ENCODE peak calls at places on chromosomes 1 and 21, in six cellular contexts. Q is activated B cell treated with CpG ODN at 0.5 μM for 24 hours, R is HFF-Myc, S is colonic mucosa, Z is suprapubic skin, H is upper lobe of right lung. X is an unnamed sample.

GRCh38 chr1:242477944-242478343 is 46.6 kb downstream of the PLD5 start:
- DNase-seq in R (no peak), H (no peak), Q (no peak), S (no peak), Z (no peak), X (no peak)

GRCh38 chr1:232282541-232282940 is 347.4 kb downstream of the SIPA1L2 start:
- DNase-seq in S (no peak), H (no peak), Q (no peak), R (no peak), Z (no peak), X (no peak)

GRCh38 chr1:176670853-176671252 is 207.9 kb downstream of the PAPPA2 start:
- DNase-seq in H (no peak), Q (no peak), S (no peak), R (no peak), Z (no peak), X (no peak)

GRCh38 chr1:62727656-62728396 is 39.6 kb upstream of the DOCK7 start:
- DNase-seq in Z (no peak), S (no peak), H (no peak), Q (no peak), R (no peak), X (no peak)

GRCh38 chr1:1347663-1348419 is 1.4 kb downstream of the DVL1 start:
- DNase-seq in S (peak; percentile 85), H (peak; percentile 81), Q (no peak), Z (no peak), R (no peak), X (peak; percentile 54)

GRCh38 chr1:163013826-163014600 is 55.1 kb upstream of the RGS4 start:
- DNase-seq in R (no peak), Q (no peak), S (no peak), H (no peak), Z (no peak), X (peak; percentile 52)

GRCh38 chr1:239457491-239458488 is 71.4 kb downstream of the CHRM3 start:
- DNase-seq in Q (no peak), H (no peak), R (no peak), S (no peak), Z (no peak), X (no peak)

GRCh38 chr1:192474080-192474683 is 101.4 kb upstream of the RGS1 start:
- DNase-seq in H (no peak), Z (no peak), R (no peak), Q (no peak), S (no peak), X (peak; percentile 30)

GRCh38 chr1:214976665-214977064 is 105.9 kb upstream of the KCNK2 start:
- DNase-seq in Q (no peak), Z (no peak), H (no peak), S (no peak), R (no peak), X (no peak)

GRCh38 chr1:116769561-116769977 is 15.3 kb downstream of the CD2 start:
- DNase-seq in S (no peak), R (no peak), H (no peak), Q (no peak), Z (no peak), X (no peak)

GRCh38 chr1:186806477-186806876 is 22.3 kb upstream of the PLA2G4A start:
- DNase-seq in H (no peak), Z (no peak), R (peak; percentile 19), S (no peak), Q (no peak), X (peak; percentile 70)

GRCh38 chr1:198577444-198577843 is 37.0 kb upstream of the ATP6V1G3 start:
- DNase-seq in S (no peak), H (no peak), R (peak; percentile 44), Q (no peak), Z (no peak), X (no peak)

GRCh38 chr1:172167801-172168596 is 252.5 kb upstream of the C1orf105 start:
- DNase-seq in S (no peak), Z (no peak), R (no peak), Q (no peak), H (no peak), X (peak; percentile 62)

GRCh38 chr1:202151045-202151444 is 6.5 kb upstream of the ARL8A start:
- DNase-seq in R (no peak), Z (no peak), Q (no peak), S (no peak), H (no peak), X (no peak)

GRCh38 chr1:172704003-172704402 is 45.1 kb downstream of the FASLG start:
- DNase-seq in Z (no peak), H (no peak), Q (no peak), R (no peak), S (no peak), X (no peak)

GRCh38 chr1:37932759-37933158 is 14.1 kb downstream of the INPP5B start:
- DNase-seq in R (no peak), H (no peak), Q (no peak), Z (no peak), S (no peak), X (no peak)

GRCh38 chr1:76121850-76122249 is 47.3 kb downstream of the ST6GALNAC3 start:
- DNase-seq in S (no peak), Q (no peak), R (no peak), Z (no peak), H (no peak), X (no peak)

GRCh38 chr1:152770411-152770810 is 4.5 kb upstream of the LCE1F start:
- DNase-seq in H (no peak), S (no peak), R (no peak), Z (no peak), Q (no peak), X (no peak)

GRCh38 chr1:170162385-170163226 is 16.8 kb downstream of the NTMT2 start:
- DNase-seq in S (no peak), Z (peak; percentile 58), H (no peak), R (peak; percentile 59), Q (no peak), X (no peak)

GRCh38 chr1:232553809-232554208 is 76.1 kb downstream of the SIPA1L2 start:
- DNase-seq in H (no peak), Z (no peak), Q (no peak), S (no peak), R (no peak), X (no peak)

GRCh38 chr1:173413271-173413707 is 63.8 kb upstream of the PRDX6 start:
- DNase-seq in Q (no peak), Z (no peak), S (no peak), R (no peak), H (no peak), X (no peak)

GRCh38 chr1:153771841-153772593 is 3.2 kb upstream of the SLC27A3 start:
- DNase-seq in R (no peak), Z (no peak), Q (no peak), H (no peak), S (no peak), X (no peak)
- TF ChIP-seq CTCF in R (peak; percentile 45), Z (no peak), Q (no peak), H (peak; percentile 41), S (no peak), X (peak; percentile 49)

DNA sequence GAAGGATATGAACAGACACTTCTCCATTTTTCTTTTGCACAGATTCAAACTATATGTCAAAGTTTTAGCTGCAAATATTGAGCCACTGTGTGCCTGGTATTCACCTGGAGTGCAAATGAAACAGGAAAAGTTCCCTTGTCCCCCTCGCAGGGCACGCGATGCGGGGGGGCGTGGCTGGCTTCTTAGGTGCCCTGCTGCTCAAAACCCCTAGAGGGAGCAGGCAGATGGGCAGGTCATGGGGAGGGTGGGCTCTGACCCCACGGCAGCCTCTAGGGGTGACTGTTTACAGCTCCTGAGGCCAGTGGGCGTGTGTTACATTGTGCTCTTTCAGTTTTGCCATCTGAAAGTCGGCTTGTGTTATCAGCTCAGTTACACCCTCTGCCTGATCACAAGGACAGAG is 931.2 kb upstream of the B3GALT2 start:
- DNase-seq in H (no peak), R (no peak), Q (no peak), S (no peak), Z (no peak), X (no peak)
- TF ChIP-seq CTCF in H (no peak), R (peak; percentile 4), Q (no peak), S (no peak), Z (no peak), X (no peak)

GRCh38 chr1:245520611-245521010 is 365.8 kb downstream of the KIF26B start:
- DNase-seq in Z (no peak), R (no peak), S (no peak), Q (no peak), H (no peak), X (no peak)

GRCh38 chr1:245512181-245512888 is 357.6 kb downstream of the KIF26B start:
- DNase-seq in H (no peak), Q (no peak), R (no peak), Z (no peak), S (no peak), X (no peak)

GRCh38 chr1:245512980-245513578 is 358.3 kb downstream of the KIF26B start:
- DNase-seq in H (no peak), Q (no peak), Z (no peak), S (no peak), R (no peak), X (no peak)

DNA sequence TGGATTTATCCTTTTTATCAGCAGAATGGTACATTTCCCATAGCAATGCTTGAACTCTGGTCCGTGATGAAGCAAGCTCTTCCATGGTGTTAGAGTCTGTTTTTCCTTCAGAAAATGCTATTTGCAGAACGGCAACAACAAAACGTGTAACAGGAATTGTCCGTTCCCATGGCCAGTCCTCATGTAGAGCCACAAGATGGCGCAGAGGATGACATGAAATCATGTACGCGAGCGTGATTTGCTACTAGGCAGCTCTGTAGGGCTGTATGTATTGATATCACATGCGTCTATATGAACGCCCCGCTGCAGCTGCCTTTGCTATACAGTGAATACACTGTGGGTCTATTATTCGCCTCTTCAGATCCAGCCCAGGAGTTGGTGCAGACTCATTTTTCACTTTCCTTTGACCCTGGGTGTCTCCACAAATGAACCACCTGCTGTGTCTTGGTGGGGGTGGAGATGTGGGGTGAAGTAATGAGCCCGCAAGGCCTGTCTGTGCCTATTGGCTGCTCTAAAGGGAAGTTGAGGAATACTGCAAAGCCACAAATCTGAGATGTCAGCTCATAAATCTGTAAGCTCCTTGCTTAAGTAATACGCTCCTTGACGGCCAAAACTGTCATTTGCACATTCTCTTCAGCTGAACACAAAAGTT is 361.5 kb downstream of the KIF26B start:
- DNase-seq in R (no peak), H (no peak), Z (no peak), S (no peak), Q (no peak), X (no peak)
- TF ChIP-seq CTCF in R (peak; percentile 20), H (no peak), Z (no peak), S (no peak), Q (no peak), X (no peak)

GRCh38 chr1:196317535-196318522 is 290.4 kb downstream of the KCNT2 start:
- DNase-seq in S (no peak), Q (no peak), R (peak; percentile 4), Z (no peak), H (no peak), X (peak; percentile 29)
- TF ChIP-seq CTCF in S (no peak), Q (no peak), R (peak; percentile 60), Z (no peak), H (peak; percentile 50), X (peak; percentile 47)

DNA sequence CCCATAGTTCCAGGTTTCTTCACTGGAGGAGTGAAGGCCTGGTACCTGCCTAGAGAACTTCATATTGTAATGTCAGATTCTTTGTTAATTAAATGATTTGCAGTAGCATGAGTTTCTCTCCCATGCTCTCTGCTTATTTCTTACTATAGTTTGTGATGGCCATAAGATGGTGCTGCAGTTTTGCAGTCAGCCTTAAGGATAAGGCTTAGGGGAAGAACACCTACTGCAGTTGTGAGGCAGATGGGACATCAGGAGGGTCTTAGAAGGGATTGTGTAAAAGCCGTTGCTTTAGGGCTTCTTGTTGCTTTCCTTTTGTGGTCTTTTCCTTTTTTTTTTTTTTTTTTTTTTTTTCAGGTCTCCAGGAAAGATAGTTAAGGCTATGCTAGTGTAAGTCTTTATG is 61.8 kb downstream of the MACF1 start:
- DNase-seq in H (no peak), Q (no peak), R (no peak), S (no peak), Z (no peak), X (no peak)
- TF ChIP-seq CTCF in H (no peak), Q (no peak), R (peak; percentile 11), S (no peak), Z (no peak), X (no peak)

GRCh38 chr21:41620982-41621381 is 113.0 kb upstream of the TMPRSS2 start:
- DNase-seq in S (no peak), H (no peak), Z (no peak), R (no peak), Q (no peak), X (no peak)
- TF ChIP-seq CTCF in S (no peak), H (no peak), Z (no peak), R (no peak), Q (no peak), X (no peak)